ENCODE peak calls at places on chromosome 12, in nine cellular contexts. One of them, this sample, is unnamed. For H3K4me1, the result is how much of the 10 kb centered on the place peaks cover.

GRCh38 chr12:51863363-51863920 is 14.9 kb upstream of the FIGNL2 start:
- DNase-seq in heart right ventricle: no peak
- DNase-seq in SK-N-SH: no peak
- DNase-seq in CD8-positive, alpha-beta T cell: no peak
- DNase-seq in left ventricle myocardium inferior: no peak
- DNase-seq in pancreas: no peak
- DNase-seq in lung: no peak
- DNase-seq in psoas muscle: no peak
- DNase-seq in mucosa of descending colon: no peak
- DNase-seq in this sample: no peak

GRCh38 chr12:33514893-33515292 is 75.3 kb upstream of the SYT10 start:
- DNase-seq in left ventricle myocardium inferior: no peak
- DNase-seq in pancreas: no peak
- DNase-seq in lung: no peak
- DNase-seq in SK-N-SH: no peak
- DNase-seq in CD8-positive, alpha-beta T cell: no peak
- DNase-seq in mucosa of descending colon: no peak
- DNase-seq in psoas muscle: no peak
- DNase-seq in heart right ventricle: no peak
- DNase-seq in this sample: no peak

GRCh38 chr12:95838125-95838524 is 20.6 kb upstream of the SNRPF start:
- DNase-seq in lung: peak
- DNase-seq in pancreas: no peak
- DNase-seq in heart right ventricle: no peak
- DNase-seq in psoas muscle: peak
- DNase-seq in left ventricle myocardium inferior: no peak
- DNase-seq in SK-N-SH: peak
- DNase-seq in mucosa of descending colon: no peak
- DNase-seq in CD8-positive, alpha-beta T cell: no peak
- DNase-seq in this sample: no peak

GRCh38 chr12:108828774-108829173 is 28.6 kb downstream of the SSH1 start:
- DNase-seq in lung: no peak
- DNase-seq in CD8-positive, alpha-beta T cell: no peak
- DNase-seq in mucosa of descending colon: no peak
- DNase-seq in left ventricle myocardium inferior: peak
- DNase-seq in heart right ventricle: peak
- DNase-seq in psoas muscle: no peak
- DNase-seq in SK-N-SH: no peak
- DNase-seq in pancreas: no peak
- DNase-seq in this sample: no peak

GRCh38 chr12:68367903-68368302 is 35.7 kb upstream of the MDM1 start:
- DNase-seq in pancreas: no peak
- DNase-seq in lung: no peak
- DNase-seq in mucosa of descending colon: no peak
- DNase-seq in heart right ventricle: no peak
- DNase-seq in psoas muscle: no peak
- DNase-seq in left ventricle myocardium inferior: no peak
- DNase-seq in CD8-positive, alpha-beta T cell: no peak
- DNase-seq in SK-N-SH: no peak
- DNase-seq in this sample: no peak

GRCh38 chr12:52037248-52037861 is 13.9 kb upstream of the NR4A1 start:
- DNase-seq in lung: no peak
- DNase-seq in heart right ventricle: peak
- DNase-seq in CD8-positive, alpha-beta T cell: no peak
- DNase-seq in SK-N-SH: peak
- DNase-seq in psoas muscle: peak
- DNase-seq in pancreas: peak
- DNase-seq in left ventricle myocardium inferior: peak
- DNase-seq in mucosa of descending colon: no peak
- DNase-seq in this sample: no peak

GRCh38 chr12:25598956-25599355 is 45.9 kb upstream of the LMNTD1 start:
- DNase-seq in mucosa of descending colon: no peak
- DNase-seq in left ventricle myocardium inferior: no peak
- DNase-seq in pancreas: no peak
- DNase-seq in SK-N-SH: no peak
- DNase-seq in heart right ventricle: no peak
- DNase-seq in psoas muscle: no peak
- DNase-seq in CD8-positive, alpha-beta T cell: no peak
- DNase-seq in lung: no peak
- DNase-seq in this sample: no peak

GRCh38 chr12:65695077-65695865 is 129.0 kb upstream of the HMGA2 start:
- DNase-seq in psoas muscle: peak
- DNase-seq in SK-N-SH: no peak
- DNase-seq in mucosa of descending colon: no peak
- DNase-seq in heart right ventricle: peak
- DNase-seq in lung: peak
- DNase-seq in left ventricle myocardium inferior: no peak
- DNase-seq in pancreas: peak
- DNase-seq in CD8-positive, alpha-beta T cell: no peak
- DNase-seq in this sample: no peak

GRCh38 chr12:108266131-108266530 is 73.0 kb downstream of the CMKLR1 start:
- DNase-seq in pancreas: no peak
- DNase-seq in CD8-positive, alpha-beta T cell: no peak
- DNase-seq in SK-N-SH: no peak
- DNase-seq in lung: no peak
- DNase-seq in left ventricle myocardium inferior: no peak
- DNase-seq in heart right ventricle: no peak
- DNase-seq in psoas muscle: no peak
- DNase-seq in mucosa of descending colon: no peak
- DNase-seq in this sample: no peak

GRCh38 chr12:110245278-110245868 is 35.7 kb upstream of the ATP2A2 start:
- DNase-seq in lung: no peak
- DNase-seq in mucosa of descending colon: peak
- DNase-seq in SK-N-SH: peak
- DNase-seq in psoas muscle: no peak
- DNase-seq in pancreas: no peak
- DNase-seq in left ventricle myocardium inferior: peak
- DNase-seq in CD8-positive, alpha-beta T cell: peak
- DNase-seq in heart right ventricle: no peak
- DNase-seq in this sample: peak

GRCh38 chr12:110555509-110556406 is 27.4 kb downstream of the PPTC7 start:
- DNase-seq in lung: no peak
- DNase-seq in SK-N-SH: no peak
- DNase-seq in heart right ventricle: no peak
- DNase-seq in pancreas: no peak
- DNase-seq in mucosa of descending colon: no peak
- DNase-seq in psoas muscle: no peak
- DNase-seq in left ventricle myocardium inferior: no peak
- DNase-seq in CD8-positive, alpha-beta T cell: no peak
- DNase-seq in this sample: no peak

GRCh38 chr12:116148844-116149243 is 128.6 kb downstream of the MED13L start:
- DNase-seq in pancreas: no peak
- DNase-seq in CD8-positive, alpha-beta T cell: no peak
- DNase-seq in SK-N-SH: no peak
- DNase-seq in lung: no peak
- DNase-seq in heart right ventricle: no peak
- DNase-seq in mucosa of descending colon: no peak
- DNase-seq in left ventricle myocardium inferior: no peak
- DNase-seq in psoas muscle: no peak
- DNase-seq in this sample: no peak

GRCh38 chr12:116145451-116145850 is 132.0 kb downstream of the MED13L start:
- DNase-seq in psoas muscle: no peak
- DNase-seq in mucosa of descending colon: no peak
- DNase-seq in CD8-positive, alpha-beta T cell: no peak
- DNase-seq in SK-N-SH: no peak
- DNase-seq in left ventricle myocardium inferior: no peak
- DNase-seq in lung: no peak
- DNase-seq in pancreas: no peak
- DNase-seq in heart right ventricle: no peak
- DNase-seq in this sample: no peak

GRCh38 chr12:116143883-116144266 is 133.6 kb downstream of the MED13L start:
- DNase-seq in SK-N-SH: no peak
- DNase-seq in heart right ventricle: no peak
- DNase-seq in left ventricle myocardium inferior: no peak
- DNase-seq in psoas muscle: no peak
- DNase-seq in lung: no peak
- DNase-seq in pancreas: no peak
- DNase-seq in mucosa of descending colon: no peak
- DNase-seq in CD8-positive, alpha-beta T cell: no peak
- DNase-seq in this sample: no peak

GRCh38 chr12:116144384-116144783 is 133.1 kb downstream of the MED13L start:
- DNase-seq in psoas muscle: no peak
- DNase-seq in lung: no peak
- DNase-seq in CD8-positive, alpha-beta T cell: no peak
- DNase-seq in SK-N-SH: no peak
- DNase-seq in pancreas: no peak
- DNase-seq in left ventricle myocardium inferior: no peak
- DNase-seq in mucosa of descending colon: no peak
- DNase-seq in heart right ventricle: no peak
- DNase-seq in this sample: no peak

GRCh38 chr12:116146386-116146785 is 131.1 kb downstream of the MED13L start:
- DNase-seq in psoas muscle: no peak
- DNase-seq in pancreas: no peak
- DNase-seq in mucosa of descending colon: no peak
- DNase-seq in heart right ventricle: no peak
- DNase-seq in CD8-positive, alpha-beta T cell: no peak
- DNase-seq in left ventricle myocardium inferior: no peak
- DNase-seq in SK-N-SH: no peak
- DNase-seq in lung: no peak
- DNase-seq in this sample: no peak
- H3K4me1 ChIP-seq in psoas muscle: half or more
- H3K4me1 ChIP-seq in pancreas: under half
- H3K4me1 ChIP-seq in mucosa of descending colon: under half
- H3K4me1 ChIP-seq in heart right ventricle: half or more
- H3K4me1 ChIP-seq in CD8-positive, alpha-beta T cell: under half
- H3K4me1 ChIP-seq in left ventricle myocardium inferior: half or more
- H3K4me1 ChIP-seq in SK-N-SH: under half
- H3K4me1 ChIP-seq in lung: under half
- H3K4me1 ChIP-seq in this sample: under half

DNA sequence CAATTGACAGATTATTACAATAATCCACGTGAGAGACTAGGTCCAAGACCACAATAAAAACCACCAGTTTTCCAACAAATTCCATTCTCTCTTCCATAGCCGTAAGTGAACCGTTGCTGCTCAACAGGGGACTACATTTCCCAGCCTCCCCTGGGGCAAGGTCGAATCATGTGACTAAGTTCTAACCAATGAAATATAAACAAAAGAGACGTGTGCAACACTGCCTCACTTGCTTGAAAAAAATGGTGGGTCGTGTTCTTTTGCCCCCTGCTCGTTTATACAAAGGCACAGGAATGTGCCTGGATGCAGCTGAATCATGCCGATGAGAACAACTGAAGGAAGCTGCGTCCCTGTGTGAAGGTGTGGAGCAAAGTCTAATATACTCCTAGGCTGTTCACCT is 51.1 kb downstream of the HSPB8 start:
- DNase-seq in pancreas: no peak
- DNase-seq in SK-N-SH: peak
- DNase-seq in left ventricle myocardium inferior: peak
- DNase-seq in lung: peak
- DNase-seq in CD8-positive, alpha-beta T cell: no peak
- DNase-seq in heart right ventricle: peak
- DNase-seq in mucosa of descending colon: no peak
- DNase-seq in psoas muscle: peak
- DNase-seq in this sample: peak
- H3K4me3 ChIP-seq in pancreas: no peak
- H3K4me3 ChIP-seq in SK-N-SH: no peak
- H3K4me3 ChIP-seq in left ventricle myocardium inferior: peak
- H3K4me3 ChIP-seq in lung: no peak
- H3K4me3 ChIP-seq in CD8-positive, alpha-beta T cell: no peak
- H3K4me3 ChIP-seq in heart right ventricle: no peak
- H3K4me3 ChIP-seq in mucosa of descending colon: no peak
- H3K4me3 ChIP-seq in psoas muscle: peak
- H3K4me3 ChIP-seq in this sample: no peak

DNA sequence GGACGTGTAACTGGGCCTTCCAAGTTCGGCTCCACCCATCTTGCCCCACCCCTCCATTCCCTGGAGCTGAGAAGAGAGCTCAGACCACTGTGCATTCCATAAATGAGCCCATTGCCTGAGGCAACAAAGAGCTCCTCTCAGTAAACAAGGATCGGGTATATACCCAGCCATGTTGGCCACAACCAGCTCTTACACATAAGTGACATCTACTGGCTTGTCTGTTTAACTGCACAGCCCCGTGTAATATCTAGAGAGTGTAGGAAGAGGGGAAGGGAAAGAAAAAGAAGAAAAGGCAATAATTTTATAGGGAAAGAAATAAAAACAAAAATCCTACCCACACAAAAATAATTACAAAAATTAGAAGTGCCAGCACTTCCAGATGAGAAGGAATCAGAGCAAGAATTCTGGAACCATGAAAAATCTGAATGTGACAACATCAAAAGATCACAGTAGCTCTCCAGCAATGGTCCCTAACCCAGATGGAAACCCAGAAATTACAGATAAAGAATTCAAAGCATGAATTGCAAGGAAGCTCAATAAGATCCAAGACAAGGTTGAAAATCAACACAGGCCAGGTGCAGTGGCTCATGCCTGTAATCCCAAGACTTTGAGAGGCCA is 308.1 kb downstream of the RPAP3 start:
- DNase-seq in SK-N-SH: no peak
- DNase-seq in heart right ventricle: no peak
- DNase-seq in left ventricle myocardium inferior: no peak
- DNase-seq in mucosa of descending colon: no peak
- DNase-seq in lung: no peak
- DNase-seq in pancreas: no peak
- DNase-seq in psoas muscle: no peak
- DNase-seq in CD8-positive, alpha-beta T cell: peak
- DNase-seq in this sample: no peak
- H3K4me1 ChIP-seq in SK-N-SH: under half
- H3K4me1 ChIP-seq in heart right ventricle: under half
- H3K4me1 ChIP-seq in left ventricle myocardium inferior: under half
- H3K4me1 ChIP-seq in mucosa of descending colon: under half
- H3K4me1 ChIP-seq in lung: under half
- H3K4me1 ChIP-seq in pancreas: under half
- H3K4me1 ChIP-seq in psoas muscle: under half
- H3K4me1 ChIP-seq in CD8-positive, alpha-beta T cell: under half
- H3K4me1 ChIP-seq in this sample: under half

GRCh38 chr12:47775100-47775911 is 2.3 kb downstream of the SLC48A1 start:
- DNase-seq in heart right ventricle: no peak
- DNase-seq in mucosa of descending colon: peak
- DNase-seq in SK-N-SH: no peak
- DNase-seq in left ventricle myocardium inferior: no peak
- DNase-seq in psoas muscle: peak
- DNase-seq in CD8-positive, alpha-beta T cell: no peak
- DNase-seq in lung: no peak
- DNase-seq in pancreas: no peak
- DNase-seq in this sample: no peak
- H3K4me3 ChIP-seq in heart right ventricle: no peak
- H3K4me3 ChIP-seq in mucosa of descending colon: no peak
- H3K4me3 ChIP-seq in SK-N-SH: no peak
- H3K4me3 ChIP-seq in left ventricle myocardium inferior: no peak
- H3K4me3 ChIP-seq in psoas muscle: peak
- H3K4me3 ChIP-seq in CD8-positive, alpha-beta T cell: no peak
- H3K4me3 ChIP-seq in lung: no peak
- H3K4me3 ChIP-seq in pancreas: no peak
- H3K4me3 ChIP-seq in this sample: no peak

GRCh38 chr12:79618848-79619404 is 71.8 kb downstream of the PAWR start:
- DNase-seq in mucosa of descending colon: no peak
- DNase-seq in CD8-positive, alpha-beta T cell: no peak
- DNase-seq in psoas muscle: no peak
- DNase-seq in pancreas: no peak
- DNase-seq in left ventricle myocardium inferior: no peak
- DNase-seq in SK-N-SH: no peak
- DNase-seq in lung: no peak
- DNase-seq in heart right ventricle: no peak
- DNase-seq in this sample: no peak
- H3K4me1 ChIP-seq in mucosa of descending colon: under half
- H3K4me1 ChIP-seq in CD8-positive, alpha-beta T cell: under half
- H3K4me1 ChIP-seq in psoas muscle: under half
- H3K4me1 ChIP-seq in pancreas: under half
- H3K4me1 ChIP-seq in left ventricle myocardium inferior: under half
- H3K4me1 ChIP-seq in SK-N-SH: under half
- H3K4me1 ChIP-seq in lung: under half
- H3K4me1 ChIP-seq in heart right ventricle: under half
- H3K4me1 ChIP-seq in this sample: under half

This sample was measured in right atrium auricular region.